ENCODE peak calls at places on chromosomes 12 and 14, in ten cellular contexts. U, L, P, H, F, O, S, A, J and E are unnamed samples.
A peak's percentile ranks its signal among the peaks of the same experiment; 100 is the strongest.

GRCh38 chr12:117143008-117143532 is 43.9 kb upstream of the TESC start:
- DNase-seq in U (no peak), L (no peak), P (no peak), H (no peak), F (no peak), O (no peak), S (no peak), A (no peak), J (no peak), E (no peak)

GRCh38 chr12:89373772-89374572 is 21.7 kb upstream of the DUSP6 start:
- DNase-seq in U (peak; percentile 87), L (no peak), P (no peak), H (peak; percentile 31), F (peak; percentile 77), O (no peak), S (no peak), A (no peak), J (no peak), E (no peak)

GRCh38 chr14:26719514-26719913 is 121.7 kb upstream of the NOVA1 start:
- DNase-seq in U (peak; percentile 10), L (no peak), P (no peak), H (no peak), F (peak; percentile 48), O (no peak), S (no peak), A (no peak), J (no peak), E (no peak)

GRCh38 chr12:110005319-110005973 is 6.2 kb downstream of the ANKRD13A start:
- DNase-seq in U (no peak), L (no peak), P (no peak), H (no peak), F (no peak), O (no peak), S (peak; percentile 35), A (no peak), J (no peak), E (no peak)

GRCh38 chr12:108337235-108338223 is 1.6 kb downstream of the CMKLR1 start:
- DNase-seq in U (peak; percentile 52), L (no peak), P (no peak), H (no peak), F (no peak), O (no peak), S (peak; percentile 15), A (no peak), J (no peak), E (no peak)

GRCh38 chr12:118711185-118711584 is 270.2 kb upstream of the SRRM4 start:
- DNase-seq in U (no peak), L (no peak), P (no peak), H (no peak), F (no peak), O (no peak), S (no peak), A (no peak), J (no peak), E (no peak)

GRCh38 chr14:57865450-57866198 is at the start of gene SLC35F4:
- DNase-seq in U (no peak), L (no peak), P (peak; percentile 88), H (peak; percentile 11), F (no peak), O (no peak), S (no peak), A (no peak), J (no peak), E (no peak)

GRCh38 chr12:87756111-87756510 is 273.1 kb downstream of the C12orf50 start:
- DNase-seq in U (peak; percentile 71), L (no peak), P (no peak), H (no peak), F (peak; percentile 98), O (no peak), S (no peak), A (no peak), J (no peak), E (no peak)

GRCh38 chr14:94771191-94771905 is 1.4 kb upstream of the GSC start:
- DNase-seq in U (no peak), L (no peak), P (peak; percentile 47), H (no peak), F (no peak), O (no peak), S (no peak), A (no peak), J (no peak), E (no peak)

GRCh38 chr12:130519-130918 is 64.0 kb downstream of the IQSEC3 start:
- DNase-seq in U (no peak), L (no peak), P (no peak), H (no peak), F (no peak), O (no peak), S (no peak), A (no peak), J (no peak), E (no peak)

GRCh38 chr12:111775205-111776193 is 8.8 kb downstream of the ALDH2 start:
- DNase-seq in U (no peak), L (peak; percentile 90), P (peak; percentile 26), H (peak; percentile 76), F (no peak), O (peak; percentile 79), S (no peak), A (no peak), J (no peak), E (peak; percentile 86)